ENCODE peak calls at places on chromosomes 13 and 19, in eight cellular contexts. M is SK-N-SH, R is HepG2, G is A549, J is GM12878, D is K562, O is GM23338, W is HCT116. T is an unnamed sample.

GRCh38 chr19:28633223-28634030 is 579.5 kb downstream of the UQCRFS1 start:
- DNase-seq in M (peak; percentile 52), R (no peak), G (no peak), J (no peak), D (peak; percentile 83), O (peak; percentile 74), W (no peak), T (peak; percentile 15)

GRCh38 chr19:41937525-41937924 is 9.3 kb upstream of the ERFL start:
- DNase-seq in M (no peak), R (no peak), G (no peak), J (no peak), D (no peak), O (peak; percentile 16), W (no peak), T (no peak)

GRCh38 chr13:42047561-42048322 is 706 bp upstream of the DGKH start:
- DNase-seq in M (peak; percentile 71), R (no peak), G (peak; percentile 40), J (peak; percentile 8), D (peak; percentile 54), O (peak; percentile 71), W (peak; percentile 12), T (no peak)

GRCh38 chr19:4019578-4019977 is 12.0 kb downstream of the PIAS4 start:
- DNase-seq in M (no peak), R (no peak), G (no peak), J (no peak), D (no peak), O (no peak), W (no peak), T (no peak)

GRCh38 chr13:49624207-49624606 is 4.1 kb upstream of the ARL11 start:
- DNase-seq in M (no peak), R (no peak), G (no peak), J (no peak), D (no peak), O (no peak), W (no peak), T (no peak)

GRCh38 chr13:40087021-40088002 is 431.9 kb downstream of the COG6 start:
- DNase-seq in M (no peak), R (peak; percentile 56), G (no peak), J (no peak), D (no peak), O (peak; percentile 46), W (no peak), T (no peak)

GRCh38 chr13:100434010-100434763 is 154.4 kb downstream of the GGACT start:
- DNase-seq in M (no peak), R (peak; percentile 20), G (no peak), J (peak; percentile 44), D (no peak), O (no peak), W (peak; percentile 78), T (no peak)

GRCh38 chr13:99380921-99381645 is 73.9 kb upstream of the GPR183 start:
- DNase-seq in M (no peak), R (no peak), G (no peak), J (peak; percentile 82), D (no peak), O (no peak), W (no peak), T (no peak)

GRCh38 chr13:24218977-24219376 is 58.5 kb downstream of the SPATA13 start:
- DNase-seq in M (no peak), R (no peak), G (no peak), J (no peak), D (no peak), O (no peak), W (no peak), T (no peak)

GRCh38 chr13:59588717-59589067 is 575.0 kb downstream of the DIAPH3 start:
- DNase-seq in M (no peak), R (no peak), G (no peak), J (no peak), D (no peak), O (no peak), W (no peak), T (no peak)

GRCh38 chr13:23889598-23890224 is 511 bp upstream of the MIPEP start:
- DNase-seq in M (peak; percentile 41), R (no peak), G (no peak), J (no peak), D (no peak), O (peak; percentile 6), W (no peak), T (no peak)

GRCh38 chr13:72983085-72983768 is 75.6 kb upstream of the KLF5 start:
- DNase-seq in M (no peak), R (peak; percentile 30), G (no peak), J (no peak), D (no peak), O (no peak), W (no peak), T (no peak)

GRCh38 chr13:26061947-26062346 is 10.1 kb upstream of the SHISA2 start:
- DNase-seq in M (no peak), R (no peak), G (no peak), J (no peak), D (no peak), O (no peak), W (no peak), T (no peak)

GRCh38 chr19:30812099-30812684 is 440.0 kb downstream of the ZNF536 start:
- DNase-seq in M (no peak), R (peak; percentile 28), G (no peak), J (no peak), D (no peak), O (no peak), W (no peak), T (no peak)

GRCh38 chr19:2567580-2567979 is 91.7 kb downstream of the GADD45B start:
- DNase-seq in M (no peak), R (no peak), G (no peak), J (no peak), D (no peak), O (no peak), W (no peak), T (no peak)
- TF ChIP-seq REST in M (no peak), R (no peak), G (no peak), J (no peak), D (no peak), O (no peak), W (no peak), T (no peak)

GRCh38 chr13:44779085-44779484 is 203.0 kb upstream of the TSC22D1 start:
- DNase-seq in M (no peak), R (no peak), G (no peak), J (no peak), D (no peak), O (no peak), W (no peak), T (no peak)
- H3K4me1 ChIP-seq in M (no peaks in the 10 kb centered on the region), R (peaks cover 11% of the 10 kb centered on the region), G (no peaks in the 10 kb centered on the region), J (no peaks in the 10 kb centered on the region), D (no peaks in the 10 kb centered on the region), O (no peaks in the 10 kb centered on the region), W (no peaks in the 10 kb centered on the region), T (no peaks in the 10 kb centered on the region)

GRCh38 chr13:111011899-111012298 is 97.0 kb upstream of the ANKRD10 start:
- DNase-seq in M (no peak), R (no peak), G (no peak), J (no peak), D (no peak), O (no peak), W (no peak), T (no peak)
- TF ChIP-seq REST in M (no peak), R (no peak), G (no peak), J (no peak), D (no peak), O (no peak), W (no peak), T (no peak)

GRCh38 chr19:17075860-17076538 is 422 bp downstream of the MYO9B start:
- DNase-seq in M (no peak), R (no peak), G (peak; percentile 22), J (no peak), D (peak; percentile 52), O (peak; percentile 82), W (no peak), T (no peak)

GRCh38 chr19:17078920-17079709 is 3.5 kb downstream of the MYO9B start:
- DNase-seq in M (no peak), R (no peak), G (no peak), J (no peak), D (no peak), O (no peak), W (no peak), T (no peak)

GRCh38 chr19:17076539-17076919 is 952 bp downstream of the MYO9B start:
- DNase-seq in M (no peak), R (no peak), G (no peak), J (no peak), D (peak; percentile 31), O (peak; percentile 17), W (no peak), T (no peak)

GRCh38 chr19:17078038-17078919 is 2.7 kb downstream of the MYO9B start:
- DNase-seq in M (no peak), R (no peak), G (no peak), J (no peak), D (no peak), O (no peak), W (no peak), T (no peak)

DNA sequence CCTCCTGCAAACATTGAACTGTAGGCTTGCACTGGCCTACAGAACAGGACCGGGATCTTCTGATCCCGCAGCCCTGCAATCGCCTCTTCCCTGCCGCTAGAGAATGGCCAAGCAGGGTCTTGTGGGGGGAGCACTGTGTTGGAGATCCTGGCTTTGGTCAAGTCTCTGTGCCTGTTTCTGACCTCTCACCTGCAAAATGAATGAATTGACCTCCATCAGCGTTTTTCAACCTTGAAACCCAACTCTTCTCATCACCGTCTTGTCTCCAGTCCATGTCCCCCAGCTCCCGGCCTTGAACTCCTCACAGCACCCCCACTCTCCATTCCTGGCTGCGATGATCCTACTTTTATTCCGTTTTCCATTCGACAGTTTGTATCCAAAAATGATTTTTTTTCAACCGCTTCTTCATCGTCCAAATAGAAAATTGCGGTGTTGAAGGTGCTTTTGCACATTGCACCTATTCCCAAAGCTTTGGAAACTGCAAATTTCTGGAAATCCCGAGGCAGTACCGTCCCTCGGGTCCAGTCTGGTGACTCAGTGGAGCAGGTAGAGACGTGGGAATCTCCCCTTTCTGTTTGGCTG is 2.0 kb downstream of the MYO9B start:
- DNase-seq in M (no peak), R (no peak), G (no peak), J (no peak), D (no peak), O (no peak), W (no peak), T (no peak)
- H3K4me1 ChIP-seq in M (peaks cover 39% of the 10 kb centered on the region), R (peaks cover 59% of the 10 kb centered on the region), G (peaks cover 40% of the 10 kb centered on the region), J (peaks cover 48% of the 10 kb centered on the region), D (peaks cover 63% of the 10 kb centered on the region), O (peaks cover 15% of the 10 kb centered on the region), W (peaks cover 48% of the 10 kb centered on the region), T (peaks cover 32% of the 10 kb centered on the region)

GRCh38 chr19:5257155-5258045 is 83.2 kb downstream of the PTPRS start:
- DNase-seq in M (no peak), R (no peak), G (no peak), J (no peak), D (no peak), O (no peak), W (no peak), T (no peak)

GRCh38 chr19:5253403-5254110 is 87.1 kb downstream of the PTPRS start:
- DNase-seq in M (no peak), R (peak; percentile 61), G (no peak), J (no peak), D (no peak), O (no peak), W (no peak), T (no peak)

GRCh38 chr19:5255602-5256231 is 84.9 kb downstream of the PTPRS start:
- DNase-seq in M (no peak), R (no peak), G (no peak), J (no peak), D (peak; percentile 10), O (peak; percentile 61), W (no peak), T (no peak)

GRCh38 chr19:5254944-5255343 is 85.7 kb downstream of the PTPRS start:
- DNase-seq in M (no peak), R (no peak), G (no peak), J (no peak), D (no peak), O (no peak), W (no peak), T (no peak)

GRCh38 chr19:5254543-5254942 is 86.1 kb downstream of the PTPRS start:
- DNase-seq in M (no peak), R (no peak), G (no peak), J (no peak), D (no peak), O (no peak), W (no peak), T (no peak)
- TF ChIP-seq REST in M (no peak), R (no peak), G (no peak), J (no peak), D (no peak), O (no peak), W (no peak), T (no peak)